ENCODE peak calls at places on chromosome 17, in six cellular contexts. O is PC-9, U is NCI-H2081, V is EL, H is NCI-H187, J is H9. Q is an unnamed sample.

GRCh38 chr17:46764709-46765401 is 53.6 kb downstream of the WNT3 start:
- DNase-seq in O (peak; percentile 93), U (no peak), V (peak; percentile 99), H (no peak), J (no peak), Q (peak; percentile 84)

GRCh38 chr17:4573682-4574081 is 10.6 kb upstream of the SMTNL2 start:
- DNase-seq in O (no peak), U (no peak), V (no peak), H (no peak), J (no peak), Q (no peak)

GRCh38 chr17:56297142-56297541 is 143.9 kb downstream of the ANKFN1 start:
- DNase-seq in O (no peak), U (no peak), V (peak; percentile 78), H (no peak), J (peak; percentile 39), Q (peak; percentile 70)

GRCh38 chr17:19780846-19781245 is 32.7 kb upstream of the ALDH3A1 start:
- DNase-seq in O (no peak), U (no peak), V (no peak), H (no peak), J (no peak), Q (no peak)

GRCh38 chr17:50203086-50203485 is 1.7 kb upstream of the COL1A1 start:
- DNase-seq in O (no peak), U (no peak), V (peak; percentile 59), H (no peak), J (no peak), Q (no peak)

GRCh38 chr17:82098939-82099765 is 1.1 kb upstream of the FASN start:
- DNase-seq in O (no peak), U (peak; percentile 56), V (no peak), H (peak; percentile 52), J (no peak), Q (peak; percentile 83)

GRCh38 chr17:68705331-68706166 is 104.4 kb upstream of the FAM20A start:
- DNase-seq in O (no peak), U (no peak), V (peak; percentile 57), H (no peak), J (no peak), Q (no peak)

GRCh38 chr17:21125862-21126261 is 902 bp upstream of the DHRS7B start:
- DNase-seq in O (no peak), U (no peak), V (no peak), H (no peak), J (no peak), Q (no peak)

GRCh38 chr17:38464251-38464722 is 36.0 kb downstream of the ARHGAP23 start:
- DNase-seq in O (no peak), U (no peak), V (no peak), H (no peak), J (no peak), Q (no peak)

GRCh38 chr17:78231991-78232759 is 744 bp downstream of the TMEM235 start:
- DNase-seq in O (no peak), U (no peak), V (no peak), H (no peak), J (peak; percentile 75), Q (peak; percentile 79)

GRCh38 chr17:43839670-43840101 is 6.7 kb upstream of the MPP3 start:
- DNase-seq in O (peak; percentile 90), U (peak; percentile 90), V (no peak), H (peak; percentile 73), J (no peak), Q (no peak)

GRCh38 chr17:47844814-47845453 is 3.9 kb upstream of the SCRN2 start:
- DNase-seq in O (no peak), U (no peak), V (peak; percentile 35), H (no peak), J (no peak), Q (no peak)

GRCh38 chr17:74921769-74922168 is 1.3 kb downstream of the USH1G start:
- DNase-seq in O (no peak), U (no peak), V (no peak), H (no peak), J (peak; percentile 32), Q (peak; percentile 52)

GRCh38 chr17:4327638-4328037 is 38.8 kb downstream of the UBE2G1 start:
- DNase-seq in O (peak; percentile 71), U (no peak), V (peak; percentile 93), H (no peak), J (no peak), Q (no peak)

GRCh38 chr17:75601057-75601987 is 13.7 kb downstream of the MYO15B start:
- DNase-seq in O (peak; percentile 92), U (peak; percentile 43), V (peak; percentile 45), H (peak; percentile 35), J (peak; percentile 92), Q (peak; percentile 88)

GRCh38 chr17:7438050-7438614 is 1.2 kb upstream of the FGF11 start:
- DNase-seq in O (no peak), U (no peak), V (peak; percentile 44), H (no peak), J (peak; percentile 90), Q (peak; percentile 84)

Q was measured in islet precursor cell.